ENCODE peak calls at places on chromosomes 12 and 14, in four cellular contexts. I is neuronal stem cell, Q is DMS79 treated with DMSO at 0.1 percent for 48 hours, B is HEK293T. M is an unnamed sample.

GRCh38 chr12:8953773-8954402 is 4.4 kb upstream of the M6PR start:
- DNase-seq in I (no peak), Q (no peak), B (no peak), M (no peak)

GRCh38 chr14:74974364-74975058 is 19.1 kb upstream of the PGF start:
- DNase-seq in I (no peak), Q (no peak), B (no peak), M (no peak)

GRCh38 chr14:62428429-62429203 is 616.6 kb downstream of the KCNH5 start:
- DNase-seq in I (no peak), Q (no peak), B (no peak), M (no peak)

GRCh38 chr12:124428136-124428791 is 133.4 kb downstream of the RFLNA start:
- DNase-seq in I (no peak), Q (no peak), B (no peak), M (no peak)

GRCh38 chr12:40012709-40013108 is 93.2 kb downstream of the SLC2A13 start:
- DNase-seq in I (no peak), Q (no peak), B (no peak), M (no peak)

GRCh38 chr14:95063391-95063790 is 93.9 kb downstream of the DICER1 start:
- DNase-seq in I (no peak), Q (no peak), B (no peak), M (no peak)

GRCh38 chr12:101010881-101011280 is 199.2 kb downstream of the SLC5A8 start:
- DNase-seq in I (no peak), Q (no peak), B (no peak), M (no peak)

GRCh38 chr14:28875937-28876910 is 109.6 kb downstream of the FOXG1 start:
- DNase-seq in I (peak; percentile 3), Q (no peak), B (peak; percentile 28), M (no peak)

GRCh38 chr14:106665814-106666213 is 1139.4 kb downstream of the TMEM121 start:
- DNase-seq in I (no peak), Q (no peak), B (no peak), M (no peak)

GRCh38 chr14:63663428-63664142 is 21.9 kb upstream of the WDR89 start:
- DNase-seq in I (no peak), Q (no peak), B (no peak), M (no peak)

GRCh38 chr14:52706286-52706685 is 714 bp upstream of the PSMC6 start:
- DNase-seq in I (no peak), Q (peak; percentile 84), B (no peak), M (no peak)

M was measured in HuH-7.